ENCODE peak calls at places on chromosomes 7 and 10, in nine cellular contexts. A is psoas muscle; K is aorta; M is CD4-positive, alpha-beta memory T cell; J is OCI-LY7; P is stomach; U is fibroblast of lung; G is transverse colon; X is tibial artery. F is an unnamed sample.
A peak's percentile ranks its signal among the peaks of the same experiment; 100 is the strongest.

GRCh38 chr7:68663392-68663791 is 934.9 kb upstream of the AUTS2 start:
- DNase-seq in K (no peak), P (no peak), J (no peak), A (no peak), U (no peak), M (no peak), G (no peak), X (no peak), F (no peak)

GRCh38 chr7:144656960-144657359 is 178.9 kb downstream of the TPK1 start:
- DNase-seq in M (no peak), J (no peak), P (no peak), U (no peak), X (no peak), K (no peak), G (no peak), A (no peak), F (no peak)

GRCh38 chr7:26520483-26520882 is 228.8 kb downstream of the SNX10 start:
- DNase-seq in G (no peak), X (no peak), U (no peak), K (no peak), P (no peak), J (no peak), M (no peak), A (no peak), F (no peak)

GRCh38 chr7:35617076-35617475 is 77.9 kb downstream of the HERPUD2 start:
- DNase-seq in J (no peak), X (no peak), K (no peak), M (no peak), P (no peak), U (peak; percentile 23), G (no peak), A (no peak), F (no peak)

GRCh38 chr10:34580214-34580613 is 234.9 kb downstream of the PARD3 start:
- DNase-seq in A (no peak), P (no peak), M (no peak), K (no peak), U (no peak), X (no peak), J (no peak), G (no peak), F (no peak)

GRCh38 chr7:106545275-106545674 is 115.7 kb downstream of the CCDC71L start:
- DNase-seq in G (no peak), X (no peak), M (no peak), U (no peak), J (no peak), K (no peak), P (no peak), A (no peak), F (no peak)

GRCh38 chr10:7553531-7553930 is 113.2 kb downstream of the ITIH5 start:
- DNase-seq in G (no peak), A (no peak), K (no peak), U (no peak), M (no peak), X (no peak), P (no peak), J (no peak), F (no peak)

GRCh38 chr10:90337316-90337715 is 520.5 kb downstream of the HTR7 start:
- DNase-seq in A (no peak), J (no peak), U (no peak), G (no peak), P (no peak), X (no peak), M (no peak), K (no peak), F (no peak)

GRCh38 chr7:27411145-27411544 is 168.5 kb downstream of the EVX1 start:
- DNase-seq in K (no peak), G (no peak), P (no peak), A (no peak), J (no peak), X (no peak), M (no peak), U (no peak), F (no peak)

GRCh38 chr7:142231716-142232115 is 26.1 kb downstream of the PRSS58 start:
- DNase-seq in K (no peak), X (no peak), P (no peak), M (no peak), A (no peak), U (no peak), J (peak; percentile 3), G (no peak), F (no peak)

GRCh38 chr10:124961248-124961570 is 19.3 kb downstream of the ZRANB1 start:
- DNase-seq in K (no peak), U (no peak), A (no peak), J (no peak), M (no peak), P (no peak), X (no peak), G (no peak), F (no peak)

GRCh38 chr7:101631224-101631714 is 2.2 kb upstream of the MYL10 start:
- DNase-seq in A (no peak), G (no peak), P (no peak), J (no peak), M (no peak), K (no peak), X (no peak), U (no peak), F (no peak)

GRCh38 chr10:98309366-98310355 is 41.7 kb upstream of the LOXL4 start:
- DNase-seq in K (peak; percentile 79), U (peak; percentile 83), P (peak; percentile 66), J (peak; percentile 10), A (peak; percentile 76), G (peak; percentile 66), X (peak; percentile 84), M (no peak), F (no peak)

DNA sequence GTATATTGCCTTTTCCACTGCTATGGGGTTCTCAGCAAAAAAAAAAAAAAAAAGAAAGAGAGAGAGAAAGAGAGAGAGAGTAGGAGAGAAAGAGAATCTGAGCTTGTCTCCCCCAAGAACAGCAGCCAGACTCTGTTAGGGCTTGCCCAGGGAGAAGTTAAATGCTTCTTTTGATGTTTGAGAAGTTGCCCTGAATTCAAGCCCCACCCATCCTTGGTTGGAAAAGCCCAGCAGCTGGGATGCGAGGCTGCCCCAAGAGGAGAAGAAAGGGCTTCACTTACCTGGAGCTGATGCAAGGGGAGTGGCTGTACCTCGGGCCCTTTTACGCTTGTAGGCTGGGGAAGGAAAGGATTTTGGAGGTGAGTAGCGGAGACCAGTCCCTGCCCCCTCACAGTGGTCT is 20.9 kb upstream of the MGMT start:
- DNase-seq in M (no peak), U (no peak), G (no peak), J (no peak), K (no peak), A (no peak), P (no peak), X (no peak), F (no peak)
- H3K4me1 ChIP-seq in M (no peaks in the 10 kb centered on the region), U (no peaks in the 10 kb centered on the region), G (no peaks in the 10 kb centered on the region), J (no peaks in the 10 kb centered on the region), K (no peaks in the 10 kb centered on the region), A (no peaks in the 10 kb centered on the region), P (no peaks in the 10 kb centered on the region), X (no peaks in the 10 kb centered on the region), F (no peaks in the 10 kb centered on the region)

DNA sequence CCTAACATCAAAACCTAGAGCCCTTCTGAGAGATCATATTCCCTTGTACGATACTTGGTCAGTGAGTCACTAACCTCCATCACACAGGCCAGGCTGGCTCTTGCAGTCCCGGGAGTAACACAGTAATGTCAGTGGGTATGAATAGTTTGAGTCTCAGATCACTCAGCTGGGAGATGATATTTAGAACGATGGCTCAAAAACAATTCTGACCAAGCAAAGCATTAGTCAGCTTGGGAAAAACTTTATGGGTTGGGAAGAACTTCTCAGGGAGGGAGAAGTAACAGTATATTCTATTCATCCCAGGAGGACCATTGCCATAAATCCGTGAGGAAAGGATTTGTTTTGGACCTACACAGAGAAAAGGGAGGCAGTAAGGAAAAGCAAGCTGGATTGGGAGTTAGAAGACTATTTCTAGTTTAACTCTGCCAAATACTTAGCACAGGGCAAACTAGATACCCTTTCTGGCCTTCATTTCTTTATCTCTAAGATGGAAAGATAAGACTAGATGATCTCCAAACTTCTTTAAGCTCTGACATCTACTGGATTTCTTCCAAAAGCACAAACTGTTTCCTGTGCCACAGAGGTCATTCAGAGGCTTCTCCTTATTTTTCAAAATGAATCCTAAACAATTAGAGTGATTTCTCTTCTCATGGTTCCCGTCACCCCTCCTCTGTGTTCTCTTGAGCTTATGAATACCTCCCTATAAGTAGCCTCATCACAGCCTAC is 179.2 kb downstream of the REEP3 start:
- DNase-seq in A (peak; percentile 64), G (no peak), X (peak; percentile 80), U (peak; percentile 98), M (no peak), K (peak; percentile 69), J (no peak), P (no peak), F (peak; percentile 61)
- H3K4me1 ChIP-seq in A (peaks cover 56% of the 10 kb centered on the region), G (peaks cover 18% of the 10 kb centered on the region), X (no peaks in the 10 kb centered on the region), U (peaks cover 19% of the 10 kb centered on the region), M (no peaks in the 10 kb centered on the region), K (no peaks in the 10 kb centered on the region), J (peaks cover 45% of the 10 kb centered on the region), P (peaks cover 19% of the 10 kb centered on the region), F (peaks cover 32% of the 10 kb centered on the region)

GRCh38 chr10:114767589-114768393 is 53.8 kb upstream of the FHIP2A start:
- DNase-seq in U (no peak), J (no peak), M (peak; percentile 13), G (peak; percentile 65), K (no peak), X (no peak), P (peak; percentile 65), A (peak; percentile 24), F (no peak)
- H3K4me1 ChIP-seq in U (no peaks in the 10 kb centered on the region), J (no peaks in the 10 kb centered on the region), M (peaks cover 8% of the 10 kb centered on the region), G (peaks cover 16% of the 10 kb centered on the region), K (no peaks in the 10 kb centered on the region), X (no peaks in the 10 kb centered on the region), P (peaks cover 17% of the 10 kb centered on the region), A (peaks cover 4% of the 10 kb centered on the region), F (no peaks in the 10 kb centered on the region)

DNA sequence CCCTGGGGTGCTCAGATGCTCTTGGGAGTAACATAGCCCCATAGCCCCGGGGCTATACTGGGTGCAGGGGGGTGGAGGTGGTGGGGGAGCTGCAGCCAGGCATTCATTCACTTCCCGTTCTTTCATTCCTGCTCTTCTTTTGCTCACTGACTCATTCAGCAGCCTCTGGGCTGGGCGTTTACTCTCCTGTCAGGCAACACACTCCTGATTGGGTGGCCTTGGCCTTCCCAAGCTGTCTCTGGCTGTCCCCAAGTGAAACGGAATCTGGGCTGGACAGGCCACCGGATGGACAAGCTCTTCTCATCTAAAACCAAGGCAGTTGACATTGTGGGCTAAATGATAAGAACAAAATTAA is 34.6 kb downstream of the CHST3 start:
- DNase-seq in K (peak; percentile 65), X (peak; percentile 86), P (peak; percentile 50), A (peak; percentile 78), G (peak; percentile 30), J (no peak), U (peak; percentile 77), M (no peak), F (no peak)
- H3K4me1 ChIP-seq in K (peaks cover 2% of the 10 kb centered on the region), X (peaks cover 6% of the 10 kb centered on the region), P (peaks cover 42% of the 10 kb centered on the region), A (peaks cover 59% of the 10 kb centered on the region), G (peaks cover 23% of the 10 kb centered on the region), J (peaks cover 8% of the 10 kb centered on the region), U (peaks cover 24% of the 10 kb centered on the region), M (no peaks in the 10 kb centered on the region), F (no peaks in the 10 kb centered on the region)

DNA sequence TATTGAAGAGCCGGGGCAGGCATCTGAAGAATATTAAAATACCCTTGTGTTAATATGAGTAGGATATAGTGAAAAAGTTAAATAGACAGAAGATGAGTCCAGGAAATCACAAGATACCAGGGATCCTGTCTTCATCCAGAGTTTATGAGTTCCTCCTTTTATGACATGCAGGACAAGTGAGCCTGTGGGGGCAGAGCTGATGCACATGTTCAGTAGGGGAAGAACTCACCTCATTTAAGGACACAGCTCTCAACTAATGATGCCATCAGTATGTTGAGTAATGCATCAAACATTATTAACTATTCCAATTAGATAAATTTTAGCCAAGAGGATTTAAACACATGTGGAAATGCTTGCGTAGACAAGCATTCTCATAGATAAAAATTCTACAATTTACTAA is 435.8 kb upstream of the AKR1E2 start:
- DNase-seq in J (no peak), G (no peak), A (no peak), P (no peak), U (no peak), K (no peak), M (no peak), X (no peak), F (no peak)
- H3K4me1 ChIP-seq in J (no peaks in the 10 kb centered on the region), G (no peaks in the 10 kb centered on the region), A (no peaks in the 10 kb centered on the region), P (no peaks in the 10 kb centered on the region), U (no peaks in the 10 kb centered on the region), K (no peaks in the 10 kb centered on the region), M (no peaks in the 10 kb centered on the region), X (no peaks in the 10 kb centered on the region), F (no peaks in the 10 kb centered on the region)

F was measured in Peyer's patch.